ENCODE peak calls at places on chromosomes 7 and 10, in four cellular contexts. N is fibroblast of lung, M is nephron progenitor cell, Y is fibroblast of the aortic adventitia. B is an unnamed sample.

GRCh38 chr7:39453743-39454355 is 112.4 kb upstream of the YAE1 start:
- DNase-seq in M (peak; percentile 51), Y (peak; percentile 69), N (peak; percentile 63), B (no peak)

GRCh38 chr10:97154789-97155188 is 31.0 kb downstream of the SLIT1 start:
- DNase-seq in M (no peak), Y (no peak), N (no peak), B (no peak)

GRCh38 chr7:44050915-44051560 is 6.5 kb downstream of the DBNL start:
- DNase-seq in N (no peak), M (no peak), Y (no peak), B (peak; percentile 51)

GRCh38 chr10:4006051-4006450 is 221.0 kb upstream of the KLF6 start:
- DNase-seq in M (no peak), Y (no peak), N (no peak), B (no peak)

GRCh38 chr10:77325233-77325537 is 312.4 kb downstream of the KCNMA1 start:
- DNase-seq in M (no peak), Y (no peak), N (no peak), B (no peak)

GRCh38 chr10:115094605-115095004 is 1.4 kb downstream of the ATRNL1 start:
- DNase-seq in N (no peak), M (no peak), Y (no peak), B (no peak)

GRCh38 chr10:62732841-62733653 is 71.5 kb upstream of the ADO start:
- DNase-seq in N (peak; percentile 37), M (no peak), Y (peak; percentile 36), B (no peak)

GRCh38 chr7:24828871-24829661 is 71.8 kb upstream of the GSDME start:
- DNase-seq in Y (peak; percentile 69), M (no peak), N (no peak), B (no peak)

GRCh38 chr10:121497513-121497912 is 100.7 kb downstream of the FGFR2 start:
- DNase-seq in M (no peak), Y (no peak), N (no peak), B (no peak)

GRCh38 chr10:77156406-77156879 is 481.2 kb downstream of the KCNMA1 start:
- DNase-seq in N (peak; percentile 76), M (no peak), Y (peak; percentile 90), B (no peak)

GRCh38 chr10:114304566-114305421 is 65.7 kb downstream of the VWA2 start:
- DNase-seq in M (peak; percentile 90), Y (no peak), N (no peak), B (peak; percentile 87)

GRCh38 chr10:131724891-131725735 is 175.7 kb upstream of the PPP2R2D start:
- DNase-seq in M (no peak), Y (no peak), N (no peak), B (no peak)

GRCh38 chr10:79243211-79244067 is 103.8 kb upstream of the PPIF start:
- DNase-seq in N (no peak), M (peak; percentile 79), Y (no peak), B (no peak)

GRCh38 chr7:17380696-17381662 is 82.5 kb downstream of the AHR start:
- DNase-seq in M (no peak), N (peak; percentile 32), Y (peak; percentile 34), B (no peak)

GRCh38 chr10:131843881-131844284 is 56.9 kb upstream of the PPP2R2D start:
- DNase-seq in Y (no peak), M (no peak), N (no peak), B (peak; percentile 86)

GRCh38 chr10:63210611-63211196 is 77.6 kb downstream of the NRBF2 start:
- DNase-seq in N (peak; percentile 83), M (no peak), Y (peak; percentile 25), B (no peak)

GRCh38 chr7:110766874-110767273 is 324.1 kb upstream of the LRRN3 start:
- DNase-seq in Y (no peak), N (no peak), M (no peak), B (no peak)

GRCh38 chr10:12993595-12993994 is 7.9 kb downstream of the CCDC3 start:
- DNase-seq in M (no peak), N (no peak), Y (no peak), B (no peak)

GRCh38 chr7:75762350-75762917 is 9.6 kb downstream of the CCL26 start:
- DNase-seq in M (no peak), Y (peak; percentile 85), N (peak; percentile 85), B (no peak)

GRCh38 chr10:101031796-101032636 is 982 bp downstream of the SFXN3 start:
- DNase-seq in Y (peak; percentile 68), M (peak; percentile 74), N (peak; percentile 67), B (no peak)

GRCh38 chr10:99709480-99710229 is 22.3 kb downstream of the COX15 start:
- DNase-seq in N (peak; percentile 42), Y (peak; percentile 69), M (no peak), B (no peak)

DNA sequence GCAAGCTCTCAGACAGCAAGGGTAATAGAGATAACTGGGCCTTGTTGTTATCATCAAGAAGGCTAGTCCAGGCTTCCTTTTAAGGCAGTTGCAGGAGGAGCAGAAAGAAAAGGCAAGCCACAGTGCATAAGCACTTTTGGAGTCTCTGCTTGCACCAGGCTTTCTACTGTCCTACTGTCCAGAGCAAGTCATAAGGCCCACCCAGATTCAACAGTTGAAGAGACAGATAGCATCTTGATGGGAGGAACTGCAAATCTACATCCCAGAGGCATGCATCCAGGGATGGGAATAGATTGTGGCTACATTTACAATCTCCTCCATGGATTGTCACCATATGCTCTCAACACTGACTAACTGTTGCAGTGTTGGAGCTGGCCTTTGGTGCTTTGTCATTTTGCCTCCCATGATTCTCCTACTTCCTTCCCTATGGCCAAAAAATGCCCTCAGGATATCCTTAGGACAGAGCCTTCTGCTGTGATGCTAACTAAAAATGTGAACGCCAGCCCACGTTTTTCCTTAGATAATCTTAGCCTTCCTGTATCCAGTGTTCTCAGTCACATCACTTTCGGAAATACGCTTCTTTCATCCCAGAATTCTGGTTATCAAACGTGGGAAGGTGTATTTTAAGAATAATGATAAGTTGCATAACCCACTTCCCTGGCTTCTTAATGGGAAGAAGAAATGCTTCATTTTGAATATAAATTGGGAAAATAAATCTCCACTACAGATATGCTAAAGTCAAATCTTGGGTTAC is 3.7 kb downstream of the GIMAP4 start:
- DNase-seq in M (no peak), Y (no peak), N (no peak), B (no peak)
- TF ChIP-seq CTCF in M (no peak), Y (no peak), N (no peak), B (no peak)

GRCh38 chr10:43074409-43074808 is 2.5 kb upstream of the RET start:
- DNase-seq in M (no peak), N (no peak), Y (no peak), B (peak; percentile 65)

GRCh38 chr10:43074827-43075611 is 1.9 kb upstream of the RET start:
- DNase-seq in M (no peak), Y (no peak), N (no peak), B (peak; percentile 86)

GRCh38 chr10:43076311-43076875 is 476 bp upstream of the RET start:
- DNase-seq in N (no peak), M (peak; percentile 34), Y (no peak), B (no peak)

GRCh38 chr10:43076876-43077420 is at the start of gene RET:
- DNase-seq in Y (no peak), M (peak; percentile 73), N (no peak), B (no peak)

GRCh38 chr10:43075612-43076003 is 1.3 kb upstream of the RET start:
- DNase-seq in Y (no peak), N (no peak), M (no peak), B (peak; percentile 81)
- TF ChIP-seq CTCF in Y (no peak), N (peak; percentile 23), M (peak; percentile 10), B (peak; percentile 49)

DNA sequence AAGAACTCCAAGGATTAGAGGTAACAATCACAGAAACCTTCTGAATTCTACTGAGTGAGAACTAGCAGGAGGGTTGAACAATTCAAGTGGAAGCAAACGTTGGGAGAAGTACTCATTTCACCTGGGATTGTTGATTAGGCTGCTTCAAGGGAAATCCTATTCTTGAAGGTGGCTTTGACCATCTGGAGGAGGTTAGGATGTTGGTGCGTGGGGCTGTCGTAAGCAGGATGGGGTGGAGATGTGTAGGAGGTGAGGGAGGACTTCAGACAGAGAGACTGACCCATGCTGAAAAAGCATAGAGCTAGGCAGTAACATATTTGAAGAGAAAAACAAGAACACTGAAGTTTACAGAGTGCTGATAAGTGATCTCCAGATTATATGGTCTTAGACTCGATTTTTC is 147.9 kb downstream of the FRMD4A start:
- DNase-seq in Y (no peak), M (no peak), N (no peak), B (no peak)
- TF ChIP-seq CTCF in Y (no peak), M (no peak), N (no peak), B (no peak)

GRCh38 chr7:142303650-142304049 is 45.8 kb upstream of the PRSS58 start:
- DNase-seq in M (peak; percentile 18), Y (no peak), N (no peak), B (no peak)
- TF ChIP-seq CTCF in M (peak; percentile 51), Y (peak; percentile 5), N (no peak), B (peak; percentile 21)

GRCh38 chr10:125136087-125136486 is 24.3 kb downstream of the CTBP2 start:
- DNase-seq in Y (no peak), M (no peak), N (no peak), B (peak; percentile 57)
- TF ChIP-seq CTCF in Y (no peak), M (no peak), N (no peak), B (no peak)

DNA sequence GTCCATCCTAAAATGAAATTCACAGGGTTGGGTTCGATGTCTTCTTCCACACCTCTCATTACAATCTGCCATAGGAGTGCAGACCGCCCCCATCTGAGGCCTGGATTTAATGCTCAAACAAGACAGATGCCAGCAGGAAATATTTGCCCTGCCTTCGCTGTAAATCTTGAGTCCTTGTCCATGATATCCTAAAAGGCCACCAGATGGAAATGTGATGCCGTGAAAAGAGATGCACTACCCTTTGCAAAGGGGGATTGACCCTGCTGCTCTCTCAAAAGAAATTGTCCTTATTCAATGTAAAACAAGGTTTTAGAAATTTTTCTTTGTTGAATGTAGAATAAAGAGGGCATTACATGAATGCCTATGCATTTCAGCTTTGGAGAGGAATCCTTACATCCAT is 37.5 kb downstream of the AGAP4 start:
- DNase-seq in Y (peak; percentile 67), N (peak; percentile 15), M (no peak), B (no peak)
- TF ChIP-seq CTCF in Y (peak; percentile 47), N (no peak), M (no peak), B (peak; percentile 68)

DNA sequence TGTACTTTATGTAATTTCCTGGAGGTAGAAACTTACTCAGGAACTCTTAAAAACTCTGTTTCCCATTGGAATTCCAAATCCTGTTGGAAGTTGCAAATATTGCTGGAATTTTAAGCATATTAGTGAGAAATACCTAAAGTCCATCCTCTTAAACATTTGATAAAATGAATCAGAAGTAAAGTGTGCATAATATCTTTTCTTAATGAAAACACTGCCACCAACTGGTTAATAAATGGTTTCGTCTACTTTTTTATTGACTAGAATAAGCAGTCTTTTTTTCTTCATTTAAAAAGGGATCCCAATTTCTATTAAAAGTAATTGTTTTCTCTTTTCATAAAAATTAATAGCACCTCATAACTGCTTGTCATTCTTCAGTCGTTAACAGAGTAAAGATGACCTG is 28.3 kb downstream of the NPS start:
- DNase-seq in N (peak; percentile 42), Y (peak; percentile 2), M (no peak), B (no peak)
- TF ChIP-seq CTCF in N (peak; percentile 8), Y (no peak), M (no peak), B (peak; percentile 84)

DNA sequence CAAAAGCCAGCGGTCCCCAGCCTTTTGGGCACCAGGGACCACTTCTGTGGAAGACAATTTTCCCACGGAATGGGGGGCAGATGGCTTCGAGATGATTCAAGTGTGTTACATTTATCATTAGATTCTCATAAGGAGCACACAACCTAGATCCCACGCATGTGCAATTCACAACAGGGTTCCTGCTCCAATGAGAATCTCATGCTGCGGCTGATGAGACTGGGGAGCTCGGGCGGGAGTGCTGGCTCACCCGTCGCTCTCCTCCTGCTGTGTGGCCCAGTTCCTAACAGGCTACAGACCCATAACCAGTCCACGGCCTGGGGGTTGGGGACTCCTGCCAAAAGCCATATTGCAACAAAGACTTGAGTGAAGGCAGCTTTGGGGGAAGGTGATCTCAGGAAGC is 26.6 kb upstream of the DOCK1 start:
- DNase-seq in Y (no peak), N (no peak), M (no peak), B (no peak)
- TF ChIP-seq CTCF in Y (no peak), N (no peak), M (no peak), B (no peak)

GRCh38 chr7:102433319-102434038 is at the start of gene ORAI2:
- DNase-seq in N (peak; percentile 58), Y (peak; percentile 45), M (peak; percentile 91), B (no peak)
- TF ChIP-seq CTCF in N (no peak), Y (no peak), M (no peak), B (peak; percentile 12)